ENCODE peak calls at places on chromosomes 2 and 18, in nine cellular contexts. K is GM06990; H is stimulated activated CD4-positive, alpha-beta T cell treated with anti-CD3 and anti-CD28 coated beads, Interleukin-12 subunit alpha, Interleukin-12 subunit beta, amount 100 ng/mL, for 48 hours; A is NCI-H460; L is neural crest cell; B is neuronal stem cell; Y is osteoblast; S is EL; Q is ELR. U is an unnamed sample.

GRCh38 chr18:47531759-47532158 is 280.3 kb upstream of the SKOR2 start:
- DNase-seq in L (no peak), H (no peak), K (no peak), Y (no peak), A (no peak), B (no peak), S (no peak), Q (no peak), U (no peak)

GRCh38 chr18:79784965-79785770 is 12.6 kb upstream of the KCNG2 start:
- DNase-seq in S (no peak), A (no peak), Q (no peak), H (no peak), B (no peak), L (no peak), K (peak; percentile 43), Y (peak; percentile 95), U (peak; percentile 47)

GRCh38 chr2:233597522-233597921 is 19.9 kb upstream of the UGT1A8 start:
- DNase-seq in H (no peak), L (no peak), K (no peak), B (no peak), Y (no peak), Q (no peak), A (no peak), S (no peak), U (no peak)

GRCh38 chr18:75521808-75522207 is 94.3 kb upstream of the SMIM21 start:
- DNase-seq in H (no peak), K (no peak), S (no peak), B (no peak), Y (no peak), Q (no peak), L (no peak), A (no peak), U (no peak)

GRCh38 chr2:38191516-38191915 is 115.6 kb upstream of the CYP1B1 start:
- DNase-seq in H (no peak), Y (peak; percentile 52), S (no peak), B (no peak), K (no peak), A (no peak), Q (no peak), L (no peak), U (peak; percentile 66)

GRCh38 chr2:70086838-70087702 is at the start of gene PCBP1:
- DNase-seq in K (peak; percentile 96), Q (peak; percentile 97), S (peak; percentile 92), Y (peak; percentile 98), H (peak; percentile 97), B (peak; percentile 91), A (peak; percentile 88), L (peak; percentile 96), U (peak; percentile 97)

GRCh38 chr2:217555075-217555876 is 447.5 kb downstream of the TNS1 start:
- DNase-seq in S (peak; percentile 26), A (no peak), L (no peak), Y (no peak), B (no peak), K (no peak), Q (no peak), H (no peak), U (peak; percentile 52)

GRCh38 chr2:7625392-7626138 is 708.4 kb downstream of the RNF144A start:
- DNase-seq in Y (no peak), L (no peak), Q (no peak), A (no peak), H (no peak), K (peak; percentile 22), S (no peak), B (no peak), U (no peak)

GRCh38 chr18:31206787-31207381 is 44.2 kb upstream of the DSC1 start:
- DNase-seq in A (peak; percentile 91), K (peak; percentile 74), B (no peak), H (no peak), L (peak; percentile 28), Y (peak; percentile 57), S (no peak), Q (peak; percentile 45), U (no peak)

GRCh38 chr2:238024986-238025385 is 35.8 kb upstream of the SCLY start:
- DNase-seq in H (peak; percentile 37), Y (peak; percentile 93), B (no peak), A (no peak), L (no peak), K (no peak), Q (peak; percentile 87), S (peak; percentile 74), U (peak; percentile 62)

GRCh38 chr2:45849491-45850283 is 198.2 kb downstream of the PRKCE start:
- DNase-seq in L (no peak), K (no peak), S (peak; percentile 73), H (no peak), A (no peak), Q (peak; percentile 78), Y (peak; percentile 79), B (no peak), U (peak; percentile 94)

GRCh38 chr2:98948956-98949739 is 13.1 kb upstream of the CRACDL start:
- DNase-seq in Y (peak; percentile 71), A (no peak), K (no peak), H (no peak), S (no peak), L (no peak), B (no peak), Q (no peak), U (no peak)

GRCh38 chr2:54669677-54670484 is 53.6 kb upstream of the EML6 start:
- DNase-seq in Q (no peak), K (no peak), S (peak; percentile 71), Y (no peak), A (peak; percentile 35), L (no peak), B (no peak), H (no peak), U (peak; percentile 81)

GRCh38 chr18:26543368-26543767 is 5.0 kb downstream of the KCTD1 start:
- DNase-seq in Q (no peak), H (no peak), B (no peak), L (no peak), S (no peak), A (no peak), Y (no peak), K (no peak), U (no peak)